ENCODE peak calls at places on chromosomes 5 and 9, in eight cellular contexts. One of them, this sample, is unnamed.

GRCh38 chr9:114312513-114312875 is 10.4 kb upstream of the ORM1 start:
- DNase-seq in AG10803: no peak
- DNase-seq in HCT116: no peak
- DNase-seq in CD8-positive, alpha-beta T cell: no peak
- DNase-seq in transverse colon: no peak
- DNase-seq in thyroid gland: no peak
- DNase-seq in PC-3: no peak
- DNase-seq in DND-41: no peak
- DNase-seq in this sample: no peak

GRCh38 chr9:120538339-120538738 is 41.6 kb downstream of the CDK5RAP2 start:
- DNase-seq in AG10803: no peak
- DNase-seq in HCT116: no peak
- DNase-seq in CD8-positive, alpha-beta T cell: no peak
- DNase-seq in transverse colon: no peak
- DNase-seq in thyroid gland: no peak
- DNase-seq in PC-3: no peak
- DNase-seq in DND-41: no peak
- DNase-seq in this sample: no peak

GRCh38 chr9:137310190-137311052 is 8.3 kb upstream of the NRARP start:
- DNase-seq in AG10803: no peak
- DNase-seq in HCT116: no peak
- DNase-seq in CD8-positive, alpha-beta T cell: no peak
- DNase-seq in transverse colon: peak
- DNase-seq in thyroid gland: no peak
- DNase-seq in PC-3: peak
- DNase-seq in DND-41: no peak
- DNase-seq in this sample: no peak

GRCh38 chr9:12963537-12963936 is 188.7 kb downstream of the LURAP1L start:
- DNase-seq in AG10803: no peak
- DNase-seq in HCT116: no peak
- DNase-seq in CD8-positive, alpha-beta T cell: no peak
- DNase-seq in transverse colon: no peak
- DNase-seq in thyroid gland: no peak
- DNase-seq in PC-3: no peak
- DNase-seq in DND-41: no peak
- DNase-seq in this sample: no peak

GRCh38 chr9:88425538-88425950 is 37.3 kb downstream of the SPIN1 start:
- DNase-seq in AG10803: peak
- DNase-seq in HCT116: no peak
- DNase-seq in CD8-positive, alpha-beta T cell: no peak
- DNase-seq in transverse colon: no peak
- DNase-seq in thyroid gland: no peak
- DNase-seq in PC-3: peak
- DNase-seq in DND-41: no peak
- DNase-seq in this sample: no peak

GRCh38 chr9:14188011-14188410 is 125.9 kb downstream of the NFIB start:
- DNase-seq in AG10803: no peak
- DNase-seq in HCT116: no peak
- DNase-seq in CD8-positive, alpha-beta T cell: no peak
- DNase-seq in transverse colon: no peak
- DNase-seq in thyroid gland: no peak
- DNase-seq in PC-3: no peak
- DNase-seq in DND-41: no peak
- DNase-seq in this sample: no peak

GRCh38 chr5:112634796-112635195 is 102.9 kb upstream of the APC start:
- DNase-seq in AG10803: no peak
- DNase-seq in HCT116: no peak
- DNase-seq in CD8-positive, alpha-beta T cell: no peak
- DNase-seq in transverse colon: no peak
- DNase-seq in thyroid gland: no peak
- DNase-seq in PC-3: no peak
- DNase-seq in DND-41: no peak
- DNase-seq in this sample: no peak

GRCh38 chr5:154580422-154580821 is 102.4 kb upstream of the HAND1 start:
- DNase-seq in AG10803: no peak
- DNase-seq in HCT116: no peak
- DNase-seq in CD8-positive, alpha-beta T cell: no peak
- DNase-seq in transverse colon: no peak
- DNase-seq in thyroid gland: no peak
- DNase-seq in PC-3: no peak
- DNase-seq in DND-41: no peak
- DNase-seq in this sample: no peak

GRCh38 chr9:129889936-129890717 is 54.9 kb downstream of the USP20 start:
- DNase-seq in AG10803: no peak
- DNase-seq in HCT116: no peak
- DNase-seq in CD8-positive, alpha-beta T cell: peak
- DNase-seq in transverse colon: peak
- DNase-seq in thyroid gland: no peak
- DNase-seq in PC-3: no peak
- DNase-seq in DND-41: peak
- DNase-seq in this sample: no peak

GRCh38 chr9:101625871-101626270 is 31.1 kb upstream of the PPP3R2 start:
- DNase-seq in AG10803: no peak
- DNase-seq in HCT116: no peak
- DNase-seq in CD8-positive, alpha-beta T cell: no peak
- DNase-seq in transverse colon: no peak
- DNase-seq in thyroid gland: no peak
- DNase-seq in PC-3: no peak
- DNase-seq in DND-41: no peak
- DNase-seq in this sample: no peak

GRCh38 chr5:120388016-120388781 is 75.9 kb upstream of the PRR16 start:
- DNase-seq in AG10803: peak
- DNase-seq in HCT116: no peak
- DNase-seq in CD8-positive, alpha-beta T cell: no peak
- DNase-seq in transverse colon: no peak
- DNase-seq in thyroid gland: no peak
- DNase-seq in PC-3: peak
- DNase-seq in DND-41: peak
- DNase-seq in this sample: no peak

GRCh38 chr5:31664566-31664965 is 25.6 kb downstream of the PDZD2 start:
- DNase-seq in AG10803: no peak
- DNase-seq in HCT116: peak
- DNase-seq in CD8-positive, alpha-beta T cell: no peak
- DNase-seq in transverse colon: no peak
- DNase-seq in thyroid gland: no peak
- DNase-seq in PC-3: peak
- DNase-seq in DND-41: peak
- DNase-seq in this sample: no peak

GRCh38 chr5:1730487-1730847 is 69.2 kb downstream of the MRPL36 start:
- DNase-seq in AG10803: no peak
- DNase-seq in HCT116: no peak
- DNase-seq in CD8-positive, alpha-beta T cell: no peak
- DNase-seq in transverse colon: no peak
- DNase-seq in thyroid gland: no peak
- DNase-seq in PC-3: no peak
- DNase-seq in DND-41: no peak
- DNase-seq in this sample: no peak

GRCh38 chr9:131585375-131585774 is 40.1 kb downstream of the PRRT1B start:
- DNase-seq in AG10803: peak
- DNase-seq in HCT116: no peak
- DNase-seq in CD8-positive, alpha-beta T cell: peak
- DNase-seq in transverse colon: peak
- DNase-seq in thyroid gland: no peak
- DNase-seq in PC-3: no peak
- DNase-seq in DND-41: peak
- DNase-seq in this sample: no peak

GRCh38 chr5:158640581-158640980 is 459.1 kb downstream of the EBF1 start:
- DNase-seq in AG10803: peak
- DNase-seq in HCT116: no peak
- DNase-seq in CD8-positive, alpha-beta T cell: no peak
- DNase-seq in transverse colon: no peak
- DNase-seq in thyroid gland: no peak
- DNase-seq in PC-3: peak
- DNase-seq in DND-41: no peak
- DNase-seq in this sample: no peak

GRCh38 chr5:15555176-15555575 is 55.2 kb downstream of the FBXL7 start:
- DNase-seq in AG10803: no peak
- DNase-seq in HCT116: no peak
- DNase-seq in CD8-positive, alpha-beta T cell: no peak
- DNase-seq in transverse colon: no peak
- DNase-seq in thyroid gland: no peak
- DNase-seq in PC-3: no peak
- DNase-seq in DND-41: peak
- DNase-seq in this sample: no peak

GRCh38 chr5:130652178-130652577 is 512.9 kb downstream of the HINT1 start:
- DNase-seq in AG10803: peak
- DNase-seq in HCT116: peak
- DNase-seq in CD8-positive, alpha-beta T cell: no peak
- DNase-seq in transverse colon: no peak
- DNase-seq in thyroid gland: no peak
- DNase-seq in PC-3: peak
- DNase-seq in DND-41: no peak
- DNase-seq in this sample: no peak

GRCh38 chr5:55177078-55177477 is 4.1 kb upstream of the CDC20B start:
- DNase-seq in AG10803: no peak
- DNase-seq in HCT116: no peak
- DNase-seq in CD8-positive, alpha-beta T cell: no peak
- DNase-seq in transverse colon: no peak
- DNase-seq in thyroid gland: no peak
- DNase-seq in PC-3: no peak
- DNase-seq in DND-41: no peak
- DNase-seq in this sample: no peak

GRCh38 chr9:69996947-69997346 is 46.7 kb upstream of the MAMDC2 start:
- DNase-seq in AG10803: no peak
- DNase-seq in HCT116: no peak
- DNase-seq in CD8-positive, alpha-beta T cell: no peak
- DNase-seq in transverse colon: no peak
- DNase-seq in thyroid gland: peak
- DNase-seq in PC-3: no peak
- DNase-seq in DND-41: no peak
- DNase-seq in this sample: no peak

GRCh38 chr9:112051812-112052211 is 123.3 kb downstream of the SUSD1 start:
- DNase-seq in AG10803: peak
- DNase-seq in HCT116: no peak
- DNase-seq in CD8-positive, alpha-beta T cell: no peak
- DNase-seq in transverse colon: no peak
- DNase-seq in thyroid gland: no peak
- DNase-seq in PC-3: no peak
- DNase-seq in DND-41: no peak
- DNase-seq in this sample: no peak

GRCh38 chr9:26169684-26170083 is 491.4 kb upstream of the TUSC1 start:
- DNase-seq in AG10803: peak
- DNase-seq in HCT116: no peak
- DNase-seq in CD8-positive, alpha-beta T cell: no peak
- DNase-seq in transverse colon: no peak
- DNase-seq in thyroid gland: no peak
- DNase-seq in PC-3: peak
- DNase-seq in DND-41: no peak
- DNase-seq in this sample: no peak

DNA sequence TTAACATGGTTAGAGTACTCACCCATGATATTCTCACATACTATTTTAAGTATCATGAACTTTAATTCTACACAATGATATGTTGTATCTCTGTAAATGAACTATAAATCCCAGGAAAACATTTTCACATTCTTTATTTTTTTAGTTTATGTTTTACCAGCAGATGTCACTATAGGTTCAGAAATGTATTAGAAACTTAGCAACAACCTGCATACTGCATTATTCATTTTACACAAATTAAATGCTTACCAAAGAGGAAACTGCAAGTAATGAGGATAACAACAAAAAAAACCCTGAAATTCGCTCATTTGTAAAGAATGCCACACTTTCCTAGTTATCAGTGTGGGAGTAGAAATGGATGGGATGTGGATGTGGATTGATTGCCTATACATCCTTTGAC is 217.5 kb upstream of the OTULINL start:
- DNase-seq in AG10803: no peak
- DNase-seq in HCT116: no peak
- DNase-seq in CD8-positive, alpha-beta T cell: no peak
- DNase-seq in transverse colon: no peak
- DNase-seq in thyroid gland: no peak
- DNase-seq in PC-3: peak
- DNase-seq in DND-41: no peak
- DNase-seq in this sample: no peak
- TF ChIP-seq CTCF in AG10803: no peak
- TF ChIP-seq CTCF in HCT116: no peak
- TF ChIP-seq CTCF in CD8-positive, alpha-beta T cell: peak
- TF ChIP-seq CTCF in transverse colon: no peak
- TF ChIP-seq CTCF in thyroid gland: no peak
- TF ChIP-seq CTCF in PC-3: no peak
- TF ChIP-seq CTCF in DND-41: peak
- TF ChIP-seq CTCF in this sample: peak

GRCh38 chr9:89821081-89821480 is 216.3 kb downstream of the GADD45G start:
- DNase-seq in AG10803: no peak
- DNase-seq in HCT116: no peak
- DNase-seq in CD8-positive, alpha-beta T cell: no peak
- DNase-seq in transverse colon: no peak
- DNase-seq in thyroid gland: no peak
- DNase-seq in PC-3: no peak
- DNase-seq in DND-41: no peak
- DNase-seq in this sample: no peak

GRCh38 chr9:89822996-89823395 is 218.2 kb downstream of the GADD45G start:
- DNase-seq in AG10803: no peak
- DNase-seq in HCT116: no peak
- DNase-seq in CD8-positive, alpha-beta T cell: no peak
- DNase-seq in transverse colon: no peak
- DNase-seq in thyroid gland: no peak
- DNase-seq in PC-3: no peak
- DNase-seq in DND-41: no peak
- DNase-seq in this sample: no peak

GRCh38 chr9:89815903-89816573 is 211.2 kb downstream of the GADD45G start:
- DNase-seq in AG10803: peak
- DNase-seq in HCT116: no peak
- DNase-seq in CD8-positive, alpha-beta T cell: no peak
- DNase-seq in transverse colon: no peak
- DNase-seq in thyroid gland: no peak
- DNase-seq in PC-3: no peak
- DNase-seq in DND-41: no peak
- DNase-seq in this sample: no peak

GRCh38 chr9:89817186-89817960 is 212.6 kb downstream of the GADD45G start:
- DNase-seq in AG10803: no peak
- DNase-seq in HCT116: no peak
- DNase-seq in CD8-positive, alpha-beta T cell: no peak
- DNase-seq in transverse colon: no peak
- DNase-seq in thyroid gland: no peak
- DNase-seq in PC-3: no peak
- DNase-seq in DND-41: no peak
- DNase-seq in this sample: no peak

GRCh38 chr9:89820337-89820736 is 215.5 kb downstream of the GADD45G start:
- DNase-seq in AG10803: no peak
- DNase-seq in HCT116: no peak
- DNase-seq in CD8-positive, alpha-beta T cell: no peak
- DNase-seq in transverse colon: no peak
- DNase-seq in thyroid gland: no peak
- DNase-seq in PC-3: no peak
- DNase-seq in DND-41: no peak
- DNase-seq in this sample: no peak
- H3K4me3 ChIP-seq in AG10803: no peak
- H3K4me3 ChIP-seq in HCT116: no peak
- H3K4me3 ChIP-seq in CD8-positive, alpha-beta T cell: no peak
- H3K4me3 ChIP-seq in transverse colon: no peak
- H3K4me3 ChIP-seq in thyroid gland: no peak
- H3K4me3 ChIP-seq in PC-3: no peak
- H3K4me3 ChIP-seq in DND-41: no peak
- H3K4me3 ChIP-seq in this sample: no peak

GRCh38 chr9:124551472-124552339 is 44.5 kb upstream of the NR5A1 start:
- DNase-seq in AG10803: peak
- DNase-seq in HCT116: peak
- DNase-seq in CD8-positive, alpha-beta T cell: no peak
- DNase-seq in transverse colon: peak
- DNase-seq in thyroid gland: peak
- DNase-seq in PC-3: peak
- DNase-seq in DND-41: peak
- DNase-seq in this sample: peak
- TF ChIP-seq CTCF in AG10803: peak
- TF ChIP-seq CTCF in HCT116: peak
- TF ChIP-seq CTCF in CD8-positive, alpha-beta T cell: peak
- TF ChIP-seq CTCF in transverse colon: peak
- TF ChIP-seq CTCF in thyroid gland: no peak
- TF ChIP-seq CTCF in PC-3: peak
- TF ChIP-seq CTCF in DND-41: peak
- TF ChIP-seq CTCF in this sample: peak

GRCh38 chr9:2560175-2560574 is 61.4 kb upstream of the VLDLR start:
- DNase-seq in AG10803: no peak
- DNase-seq in HCT116: no peak
- DNase-seq in CD8-positive, alpha-beta T cell: no peak
- DNase-seq in transverse colon: no peak
- DNase-seq in thyroid gland: no peak
- DNase-seq in PC-3: no peak
- DNase-seq in DND-41: no peak
- DNase-seq in this sample: no peak
- H3K4me3 ChIP-seq in AG10803: no peak
- H3K4me3 ChIP-seq in HCT116: no peak
- H3K4me3 ChIP-seq in CD8-positive, alpha-beta T cell: no peak
- H3K4me3 ChIP-seq in transverse colon: no peak
- H3K4me3 ChIP-seq in thyroid gland: no peak
- H3K4me3 ChIP-seq in PC-3: no peak
- H3K4me3 ChIP-seq in DND-41: no peak
- H3K4me3 ChIP-seq in this sample: no peak

This sample was measured in LNCaP clone FGC.